ENCODE peak calls at places on chromosomes 16 and 17, in ten cellular contexts. One of them, this sample, is unnamed.

GRCh38 chr17:17439971-17440843 is 36.6 kb upstream of the MED9 start:
- DNase-seq in CD8-positive, alpha-beta T cell: peak
- DNase-seq in prostate gland: no peak
- DNase-seq in choroid plexus epithelial cell: peak
- DNase-seq in fibroblast of lung: peak
- DNase-seq in ovary: peak
- DNase-seq in tibial nerve: no peak
- DNase-seq in HFF-Myc: no peak
- DNase-seq in pancreas: peak
- DNase-seq in neural progenitor cell: peak
- DNase-seq in this sample: peak

GRCh38 chr16:57601801-57602478 is 26.5 kb upstream of the ADGRG1 start:
- DNase-seq in CD8-positive, alpha-beta T cell: no peak
- DNase-seq in prostate gland: no peak
- DNase-seq in choroid plexus epithelial cell: peak
- DNase-seq in fibroblast of lung: no peak
- DNase-seq in ovary: no peak
- DNase-seq in tibial nerve: no peak
- DNase-seq in HFF-Myc: no peak
- DNase-seq in pancreas: no peak
- DNase-seq in neural progenitor cell: no peak
- DNase-seq in this sample: no peak

GRCh38 chr17:34287858-34288257 is 2.3 kb downstream of the CCL11 start:
- DNase-seq in CD8-positive, alpha-beta T cell: no peak
- DNase-seq in prostate gland: no peak
- DNase-seq in choroid plexus epithelial cell: no peak
- DNase-seq in fibroblast of lung: no peak
- DNase-seq in ovary: no peak
- DNase-seq in tibial nerve: no peak
- DNase-seq in HFF-Myc: no peak
- DNase-seq in pancreas: no peak
- DNase-seq in neural progenitor cell: no peak
- DNase-seq in this sample: no peak

GRCh38 chr17:14118951-14119350 is 49.6 kb downstream of the COX10 start:
- DNase-seq in CD8-positive, alpha-beta T cell: no peak
- DNase-seq in prostate gland: no peak
- DNase-seq in choroid plexus epithelial cell: no peak
- DNase-seq in fibroblast of lung: no peak
- DNase-seq in ovary: no peak
- DNase-seq in tibial nerve: no peak
- DNase-seq in HFF-Myc: no peak
- DNase-seq in pancreas: no peak
- DNase-seq in neural progenitor cell: no peak
- DNase-seq in this sample: no peak

GRCh38 chr16:69941251-69942098 is 9.7 kb upstream of the CLEC18A start:
- DNase-seq in CD8-positive, alpha-beta T cell: no peak
- DNase-seq in prostate gland: no peak
- DNase-seq in choroid plexus epithelial cell: no peak
- DNase-seq in fibroblast of lung: peak
- DNase-seq in ovary: no peak
- DNase-seq in tibial nerve: no peak
- DNase-seq in HFF-Myc: no peak
- DNase-seq in pancreas: no peak
- DNase-seq in neural progenitor cell: no peak
- DNase-seq in this sample: no peak

GRCh38 chr17:27562777-27563455 is 68.1 kb upstream of the LGALS9 start:
- DNase-seq in CD8-positive, alpha-beta T cell: no peak
- DNase-seq in prostate gland: no peak
- DNase-seq in choroid plexus epithelial cell: no peak
- DNase-seq in fibroblast of lung: no peak
- DNase-seq in ovary: no peak
- DNase-seq in tibial nerve: no peak
- DNase-seq in HFF-Myc: no peak
- DNase-seq in pancreas: no peak
- DNase-seq in neural progenitor cell: no peak
- DNase-seq in this sample: no peak

GRCh38 chr17:41307647-41308046 is 1.5 kb downstream of the KRTAP16-1 start:
- DNase-seq in CD8-positive, alpha-beta T cell: no peak
- DNase-seq in prostate gland: no peak
- DNase-seq in choroid plexus epithelial cell: peak
- DNase-seq in fibroblast of lung: no peak
- DNase-seq in ovary: no peak
- DNase-seq in tibial nerve: no peak
- DNase-seq in HFF-Myc: no peak
- DNase-seq in pancreas: no peak
- DNase-seq in neural progenitor cell: peak
- DNase-seq in this sample: peak

GRCh38 chr16:1871974-1872635 is at the start of gene MEIOB:
- DNase-seq in CD8-positive, alpha-beta T cell: peak
- DNase-seq in prostate gland: no peak
- DNase-seq in choroid plexus epithelial cell: peak
- DNase-seq in fibroblast of lung: no peak
- DNase-seq in ovary: no peak
- DNase-seq in tibial nerve: no peak
- DNase-seq in HFF-Myc: no peak
- DNase-seq in pancreas: peak
- DNase-seq in neural progenitor cell: peak
- DNase-seq in this sample: no peak

GRCh38 chr16:56121156-56121500 is 70.2 kb upstream of the GNAO1 start:
- DNase-seq in CD8-positive, alpha-beta T cell: no peak
- DNase-seq in prostate gland: no peak
- DNase-seq in choroid plexus epithelial cell: no peak
- DNase-seq in fibroblast of lung: no peak
- DNase-seq in ovary: no peak
- DNase-seq in tibial nerve: no peak
- DNase-seq in HFF-Myc: no peak
- DNase-seq in pancreas: no peak
- DNase-seq in neural progenitor cell: no peak
- DNase-seq in this sample: no peak

GRCh38 chr16:54418903-54419302 is 132.3 kb upstream of the IRX3 start:
- DNase-seq in CD8-positive, alpha-beta T cell: no peak
- DNase-seq in prostate gland: no peak
- DNase-seq in choroid plexus epithelial cell: no peak
- DNase-seq in fibroblast of lung: no peak
- DNase-seq in ovary: no peak
- DNase-seq in tibial nerve: no peak
- DNase-seq in HFF-Myc: no peak
- DNase-seq in pancreas: no peak
- DNase-seq in neural progenitor cell: no peak
- DNase-seq in this sample: no peak

GRCh38 chr17:59331929-59332889 is 754 bp downstream of the YPEL2 start:
- DNase-seq in CD8-positive, alpha-beta T cell: no peak
- DNase-seq in prostate gland: peak
- DNase-seq in choroid plexus epithelial cell: no peak
- DNase-seq in fibroblast of lung: no peak
- DNase-seq in ovary: peak
- DNase-seq in tibial nerve: no peak
- DNase-seq in HFF-Myc: no peak
- DNase-seq in pancreas: peak
- DNase-seq in neural progenitor cell: peak
- DNase-seq in this sample: peak

GRCh38 chr17:48804936-48805411 is 12.1 kb downstream of the TTLL6 start:
- DNase-seq in CD8-positive, alpha-beta T cell: peak
- DNase-seq in prostate gland: peak
- DNase-seq in choroid plexus epithelial cell: peak
- DNase-seq in fibroblast of lung: peak
- DNase-seq in ovary: peak
- DNase-seq in tibial nerve: no peak
- DNase-seq in HFF-Myc: no peak
- DNase-seq in pancreas: peak
- DNase-seq in neural progenitor cell: peak
- DNase-seq in this sample: peak

GRCh38 chr17:55059724-55060123 is 91.2 kb downstream of the STXBP4 start:
- DNase-seq in CD8-positive, alpha-beta T cell: no peak
- DNase-seq in prostate gland: no peak
- DNase-seq in choroid plexus epithelial cell: no peak
- DNase-seq in fibroblast of lung: no peak
- DNase-seq in ovary: no peak
- DNase-seq in tibial nerve: no peak
- DNase-seq in HFF-Myc: no peak
- DNase-seq in pancreas: no peak
- DNase-seq in neural progenitor cell: no peak
- DNase-seq in this sample: no peak

GRCh38 chr17:55053855-55054254 is 85.3 kb downstream of the STXBP4 start:
- DNase-seq in CD8-positive, alpha-beta T cell: no peak
- DNase-seq in prostate gland: no peak
- DNase-seq in choroid plexus epithelial cell: peak
- DNase-seq in fibroblast of lung: peak
- DNase-seq in ovary: no peak
- DNase-seq in tibial nerve: no peak
- DNase-seq in HFF-Myc: no peak
- DNase-seq in pancreas: no peak
- DNase-seq in neural progenitor cell: no peak
- DNase-seq in this sample: no peak

GRCh38 chr17:55057184-55057583 is 88.6 kb downstream of the STXBP4 start:
- DNase-seq in CD8-positive, alpha-beta T cell: no peak
- DNase-seq in prostate gland: no peak
- DNase-seq in choroid plexus epithelial cell: no peak
- DNase-seq in fibroblast of lung: no peak
- DNase-seq in ovary: no peak
- DNase-seq in tibial nerve: no peak
- DNase-seq in HFF-Myc: no peak
- DNase-seq in pancreas: no peak
- DNase-seq in neural progenitor cell: no peak
- DNase-seq in this sample: no peak

GRCh38 chr17:55056530-55056929 is 88.0 kb downstream of the STXBP4 start:
- DNase-seq in CD8-positive, alpha-beta T cell: no peak
- DNase-seq in prostate gland: peak
- DNase-seq in choroid plexus epithelial cell: no peak
- DNase-seq in fibroblast of lung: no peak
- DNase-seq in ovary: no peak
- DNase-seq in tibial nerve: no peak
- DNase-seq in HFF-Myc: no peak
- DNase-seq in pancreas: no peak
- DNase-seq in neural progenitor cell: no peak
- DNase-seq in this sample: no peak

DNA sequence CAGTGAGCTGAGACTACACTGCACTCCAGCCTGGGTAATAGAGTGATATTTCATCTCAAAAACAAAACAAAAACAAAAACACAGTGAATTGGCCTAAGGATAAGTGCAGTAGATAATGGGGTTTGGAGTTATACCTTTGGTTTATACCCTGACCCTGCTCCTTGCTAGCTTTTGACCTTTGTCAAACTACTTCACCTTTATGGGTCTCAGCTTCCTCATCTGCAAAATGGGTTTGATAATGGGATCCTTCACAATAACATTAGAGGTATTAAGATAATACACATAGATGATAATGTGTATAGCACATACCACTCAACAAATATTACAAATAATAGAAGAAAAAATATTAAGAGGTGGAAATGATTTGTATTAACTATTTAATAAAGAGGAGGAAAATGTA is 85.9 kb downstream of the STXBP4 start:
- DNase-seq in CD8-positive, alpha-beta T cell: no peak
- DNase-seq in prostate gland: no peak
- DNase-seq in choroid plexus epithelial cell: no peak
- DNase-seq in fibroblast of lung: no peak
- DNase-seq in ovary: no peak
- DNase-seq in tibial nerve: no peak
- DNase-seq in HFF-Myc: no peak
- DNase-seq in pancreas: no peak
- DNase-seq in neural progenitor cell: no peak
- DNase-seq in this sample: no peak
- TF ChIP-seq CTCF in CD8-positive, alpha-beta T cell: no peak
- TF ChIP-seq CTCF in prostate gland: no peak
- TF ChIP-seq CTCF in choroid plexus epithelial cell: no peak
- TF ChIP-seq CTCF in fibroblast of lung: no peak
- TF ChIP-seq CTCF in ovary: no peak
- TF ChIP-seq CTCF in tibial nerve: no peak
- TF ChIP-seq CTCF in HFF-Myc: no peak
- TF ChIP-seq CTCF in pancreas: no peak
- TF ChIP-seq CTCF in neural progenitor cell: no peak
- TF ChIP-seq CTCF in this sample: no peak

DNA sequence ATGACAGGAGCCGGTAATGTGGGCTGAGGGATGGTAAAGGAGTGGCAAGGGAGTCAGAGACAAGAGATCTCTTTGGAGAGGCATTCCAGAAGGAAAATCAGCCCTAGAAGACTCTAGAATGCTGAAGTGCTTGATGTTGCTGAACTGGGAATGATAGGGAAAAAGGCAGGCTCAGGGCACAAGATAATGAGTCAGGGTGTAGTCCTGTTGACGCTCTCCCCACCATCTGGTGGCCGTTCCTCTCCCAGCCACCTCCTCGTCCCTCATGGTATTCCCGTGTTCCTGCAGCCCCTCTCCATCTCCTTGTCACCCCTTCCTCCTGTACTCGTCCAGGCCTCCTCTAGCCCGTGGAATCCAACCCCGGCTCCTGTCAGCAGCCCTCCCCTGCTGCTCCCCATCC is 11.1 kb upstream of the ALDOA start:
- DNase-seq in CD8-positive, alpha-beta T cell: no peak
- DNase-seq in prostate gland: no peak
- DNase-seq in choroid plexus epithelial cell: no peak
- DNase-seq in fibroblast of lung: no peak
- DNase-seq in ovary: no peak
- DNase-seq in tibial nerve: no peak
- DNase-seq in HFF-Myc: no peak
- DNase-seq in pancreas: no peak
- DNase-seq in neural progenitor cell: no peak
- DNase-seq in this sample: no peak
- H3K4me3 ChIP-seq in CD8-positive, alpha-beta T cell: no peak
- H3K4me3 ChIP-seq in prostate gland: no peak
- H3K4me3 ChIP-seq in choroid plexus epithelial cell: no peak
- H3K4me3 ChIP-seq in fibroblast of lung: no peak
- H3K4me3 ChIP-seq in ovary: no peak
- H3K4me3 ChIP-seq in tibial nerve: no peak
- H3K4me3 ChIP-seq in HFF-Myc: peak
- H3K4me3 ChIP-seq in pancreas: no peak
- H3K4me3 ChIP-seq in neural progenitor cell: no peak
- H3K4me3 ChIP-seq in this sample: no peak

DNA sequence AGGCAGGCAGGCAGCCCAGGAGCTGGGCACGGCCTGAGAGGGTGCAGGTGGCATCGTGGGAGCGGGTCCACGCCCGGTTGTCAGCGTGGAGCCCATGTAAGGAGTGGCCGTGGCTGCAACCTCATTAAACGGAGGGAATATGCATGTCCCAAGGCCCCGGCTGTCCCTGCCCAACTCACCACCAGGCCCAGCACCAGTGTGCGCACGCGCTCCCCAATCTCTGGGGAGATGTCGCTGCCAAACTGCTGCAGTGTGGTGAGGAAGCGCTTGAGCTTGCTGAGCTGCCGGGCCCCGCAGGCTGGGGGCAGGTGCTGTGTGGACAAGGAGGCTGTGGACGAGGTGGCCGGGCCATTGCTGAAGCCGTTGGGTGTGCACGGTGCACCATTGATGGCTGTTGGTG is 25.6 kb upstream of the PABPN1L start:
- DNase-seq in CD8-positive, alpha-beta T cell: no peak
- DNase-seq in prostate gland: no peak
- DNase-seq in choroid plexus epithelial cell: no peak
- DNase-seq in fibroblast of lung: no peak
- DNase-seq in ovary: no peak
- DNase-seq in tibial nerve: no peak
- DNase-seq in HFF-Myc: no peak
- DNase-seq in pancreas: no peak
- DNase-seq in neural progenitor cell: no peak
- DNase-seq in this sample: no peak
- TF ChIP-seq CTCF in CD8-positive, alpha-beta T cell: no peak
- TF ChIP-seq CTCF in prostate gland: no peak
- TF ChIP-seq CTCF in choroid plexus epithelial cell: no peak
- TF ChIP-seq CTCF in fibroblast of lung: no peak
- TF ChIP-seq CTCF in ovary: no peak
- TF ChIP-seq CTCF in tibial nerve: no peak
- TF ChIP-seq CTCF in HFF-Myc: no peak
- TF ChIP-seq CTCF in pancreas: no peak
- TF ChIP-seq CTCF in neural progenitor cell: no peak
- TF ChIP-seq CTCF in this sample: no peak

GRCh38 chr17:81196505-81197408 is 26.0 kb downstream of the CEP131 start:
- DNase-seq in CD8-positive, alpha-beta T cell: no peak
- DNase-seq in prostate gland: no peak
- DNase-seq in choroid plexus epithelial cell: no peak
- DNase-seq in fibroblast of lung: no peak
- DNase-seq in ovary: no peak
- DNase-seq in tibial nerve: no peak
- DNase-seq in HFF-Myc: no peak
- DNase-seq in pancreas: no peak
- DNase-seq in neural progenitor cell: no peak
- DNase-seq in this sample: peak
- H3K4me3 ChIP-seq in CD8-positive, alpha-beta T cell: no peak
- H3K4me3 ChIP-seq in prostate gland: no peak
- H3K4me3 ChIP-seq in choroid plexus epithelial cell: no peak
- H3K4me3 ChIP-seq in fibroblast of lung: no peak
- H3K4me3 ChIP-seq in ovary: no peak
- H3K4me3 ChIP-seq in tibial nerve: no peak
- H3K4me3 ChIP-seq in HFF-Myc: no peak
- H3K4me3 ChIP-seq in pancreas: no peak
- H3K4me3 ChIP-seq in neural progenitor cell: no peak
- H3K4me3 ChIP-seq in this sample: no peak